ENCODE peak calls at places on chromosome 17, in eight cellular contexts. One of them, this sample, is unnamed.

GRCh38 chr17:14245629-14246028 is 9.0 kb upstream of the CDRT15 start:
- DNase-seq in left ventricle myocardium inferior: no peak
- DNase-seq in dorsolateral prefrontal cortex: no peak
- DNase-seq in brain microvascular endothelial cell: no peak
- DNase-seq in HFF-Myc: no peak
- DNase-seq in fibroblast of mammary gland: no peak
- DNase-seq in fibroblast of pulmonary artery: no peak
- DNase-seq in fibroblast of lung: no peak
- DNase-seq in this sample: no peak

GRCh38 chr17:72357764-72358365 is 237.0 kb downstream of the SOX9 start:
- DNase-seq in HFF-Myc: no peak
- DNase-seq in dorsolateral prefrontal cortex: no peak
- DNase-seq in fibroblast of pulmonary artery: no peak
- DNase-seq in left ventricle myocardium inferior: no peak
- DNase-seq in fibroblast of lung: peak
- DNase-seq in fibroblast of mammary gland: no peak
- DNase-seq in brain microvascular endothelial cell: no peak
- DNase-seq in this sample: no peak

GRCh38 chr17:45414997-45415881 is 17.4 kb downstream of the ARHGAP27 start:
- DNase-seq in brain microvascular endothelial cell: no peak
- DNase-seq in left ventricle myocardium inferior: no peak
- DNase-seq in fibroblast of lung: no peak
- DNase-seq in HFF-Myc: no peak
- DNase-seq in fibroblast of mammary gland: no peak
- DNase-seq in fibroblast of pulmonary artery: no peak
- DNase-seq in dorsolateral prefrontal cortex: no peak
- DNase-seq in this sample: no peak

GRCh38 chr17:78365561-78366108 is 5.8 kb upstream of the SOCS3 start:
- DNase-seq in dorsolateral prefrontal cortex: no peak
- DNase-seq in left ventricle myocardium inferior: no peak
- DNase-seq in HFF-Myc: no peak
- DNase-seq in fibroblast of mammary gland: no peak
- DNase-seq in fibroblast of pulmonary artery: no peak
- DNase-seq in fibroblast of lung: peak
- DNase-seq in brain microvascular endothelial cell: no peak
- DNase-seq in this sample: peak

GRCh38 chr17:49523706-49524472 is 28.8 kb downstream of the NGFR start:
- DNase-seq in fibroblast of mammary gland: peak
- DNase-seq in HFF-Myc: no peak
- DNase-seq in dorsolateral prefrontal cortex: no peak
- DNase-seq in fibroblast of pulmonary artery: no peak
- DNase-seq in brain microvascular endothelial cell: no peak
- DNase-seq in fibroblast of lung: no peak
- DNase-seq in left ventricle myocardium inferior: no peak
- DNase-seq in this sample: no peak

GRCh38 chr17:17346428-17347233 is 43.5 kb downstream of the NT5M start:
- DNase-seq in fibroblast of pulmonary artery: no peak
- DNase-seq in HFF-Myc: no peak
- DNase-seq in fibroblast of mammary gland: no peak
- DNase-seq in left ventricle myocardium inferior: no peak
- DNase-seq in fibroblast of lung: no peak
- DNase-seq in dorsolateral prefrontal cortex: no peak
- DNase-seq in brain microvascular endothelial cell: no peak
- DNase-seq in this sample: no peak

GRCh38 chr17:68418876-68419275 is 38.4 kb downstream of the WIPI1 start:
- DNase-seq in fibroblast of mammary gland: no peak
- DNase-seq in left ventricle myocardium inferior: no peak
- DNase-seq in fibroblast of lung: peak
- DNase-seq in fibroblast of pulmonary artery: peak
- DNase-seq in brain microvascular endothelial cell: no peak
- DNase-seq in HFF-Myc: no peak
- DNase-seq in dorsolateral prefrontal cortex: no peak
- DNase-seq in this sample: no peak

GRCh38 chr17:56624947-56625346 is 31.4 kb downstream of the NOG start:
- DNase-seq in fibroblast of lung: no peak
- DNase-seq in HFF-Myc: no peak
- DNase-seq in fibroblast of pulmonary artery: no peak
- DNase-seq in left ventricle myocardium inferior: no peak
- DNase-seq in dorsolateral prefrontal cortex: no peak
- DNase-seq in brain microvascular endothelial cell: no peak
- DNase-seq in fibroblast of mammary gland: no peak
- DNase-seq in this sample: no peak

GRCh38 chr17:78923660-78924453 is 1.3 kb downstream of the TIMP2 start:
- DNase-seq in dorsolateral prefrontal cortex: no peak
- DNase-seq in left ventricle myocardium inferior: peak
- DNase-seq in fibroblast of lung: no peak
- DNase-seq in fibroblast of mammary gland: no peak
- DNase-seq in HFF-Myc: no peak
- DNase-seq in brain microvascular endothelial cell: no peak
- DNase-seq in fibroblast of pulmonary artery: no peak
- DNase-seq in this sample: no peak

GRCh38 chr17:46742539-46743270 is 75.8 kb downstream of the WNT3 start:
- DNase-seq in fibroblast of mammary gland: peak
- DNase-seq in fibroblast of pulmonary artery: peak
- DNase-seq in left ventricle myocardium inferior: no peak
- DNase-seq in dorsolateral prefrontal cortex: no peak
- DNase-seq in HFF-Myc: peak
- DNase-seq in fibroblast of lung: peak
- DNase-seq in brain microvascular endothelial cell: peak
- DNase-seq in this sample: peak

GRCh38 chr17:17834974-17835373 is 1.8 kb downstream of the SREBF1 start:
- DNase-seq in fibroblast of pulmonary artery: no peak
- DNase-seq in HFF-Myc: no peak
- DNase-seq in fibroblast of mammary gland: no peak
- DNase-seq in left ventricle myocardium inferior: no peak
- DNase-seq in brain microvascular endothelial cell: no peak
- DNase-seq in dorsolateral prefrontal cortex: no peak
- DNase-seq in fibroblast of lung: no peak
- DNase-seq in this sample: no peak

GRCh38 chr17:1038459-1039118 is 41.7 kb downstream of the TIMM22 start:
- DNase-seq in left ventricle myocardium inferior: no peak
- DNase-seq in brain microvascular endothelial cell: no peak
- DNase-seq in dorsolateral prefrontal cortex: no peak
- DNase-seq in fibroblast of lung: no peak
- DNase-seq in HFF-Myc: no peak
- DNase-seq in fibroblast of pulmonary artery: no peak
- DNase-seq in fibroblast of mammary gland: no peak
- DNase-seq in this sample: no peak

DNA sequence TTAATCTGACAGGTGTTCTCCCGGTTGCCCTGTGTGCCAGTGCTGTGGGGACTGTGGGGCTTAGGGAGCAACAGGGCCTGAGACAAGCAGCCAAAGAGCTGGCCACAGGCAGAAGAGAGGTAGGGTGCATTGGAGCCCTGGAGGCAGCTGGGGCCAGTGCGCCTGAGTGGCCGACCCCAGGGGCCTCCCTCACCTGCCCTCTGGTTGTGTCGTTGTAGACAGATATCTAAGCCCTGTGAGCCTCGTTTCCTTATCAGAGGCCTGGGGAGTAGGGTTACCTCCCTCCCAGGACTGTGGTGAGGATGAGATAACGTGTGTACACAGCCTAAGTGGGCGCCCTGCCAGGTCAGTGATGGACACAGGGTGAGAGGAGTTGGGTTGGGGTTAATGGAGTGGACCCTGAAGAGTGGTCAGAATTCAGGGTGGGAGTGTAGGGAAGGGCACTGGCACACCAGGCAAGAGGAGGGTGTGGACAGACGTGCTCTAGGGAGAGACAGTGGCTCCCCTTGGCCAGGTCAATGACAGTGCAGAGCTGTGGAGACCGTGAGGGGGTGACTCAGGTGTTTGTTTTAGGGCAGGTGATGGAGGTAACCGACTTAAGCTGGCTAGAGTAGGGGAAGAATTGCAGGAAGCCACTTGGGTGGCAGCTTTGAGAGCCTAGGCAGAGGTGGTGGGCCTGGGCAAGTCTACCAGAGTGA is 3.4 kb downstream of the NARF start:
- DNase-seq in fibroblast of pulmonary artery: no peak
- DNase-seq in fibroblast of mammary gland: no peak
- DNase-seq in brain microvascular endothelial cell: no peak
- DNase-seq in fibroblast of lung: no peak
- DNase-seq in HFF-Myc: no peak
- DNase-seq in left ventricle myocardium inferior: no peak
- DNase-seq in dorsolateral prefrontal cortex: no peak
- DNase-seq in this sample: no peak
- TF ChIP-seq CTCF in fibroblast of pulmonary artery: no peak
- TF ChIP-seq CTCF in fibroblast of mammary gland: no peak
- TF ChIP-seq CTCF in brain microvascular endothelial cell: no peak
- TF ChIP-seq CTCF in fibroblast of lung: no peak
- TF ChIP-seq CTCF in HFF-Myc: no peak
- TF ChIP-seq CTCF in left ventricle myocardium inferior: no peak
- TF ChIP-seq CTCF in dorsolateral prefrontal cortex: no peak
- TF ChIP-seq CTCF in this sample: no peak

GRCh38 chr17:80492343-80493136 is 16.1 kb upstream of the NPTX1 start:
- DNase-seq in dorsolateral prefrontal cortex: no peak
- DNase-seq in left ventricle myocardium inferior: no peak
- DNase-seq in HFF-Myc: no peak
- DNase-seq in fibroblast of mammary gland: no peak
- DNase-seq in brain microvascular endothelial cell: no peak
- DNase-seq in fibroblast of pulmonary artery: no peak
- DNase-seq in fibroblast of lung: no peak
- DNase-seq in this sample: no peak
- H3K4me3 ChIP-seq in dorsolateral prefrontal cortex: peak
- H3K4me3 ChIP-seq in left ventricle myocardium inferior: no peak
- H3K4me3 ChIP-seq in HFF-Myc: no peak
- H3K4me3 ChIP-seq in fibroblast of mammary gland: no peak
- H3K4me3 ChIP-seq in brain microvascular endothelial cell: no peak
- H3K4me3 ChIP-seq in fibroblast of pulmonary artery: no peak
- H3K4me3 ChIP-seq in fibroblast of lung: no peak
- H3K4me3 ChIP-seq in this sample: no peak

GRCh38 chr17:44113382-44113781 is 10.1 kb downstream of the HDAC5 start:
- DNase-seq in HFF-Myc: no peak
- DNase-seq in fibroblast of mammary gland: no peak
- DNase-seq in fibroblast of lung: no peak
- DNase-seq in fibroblast of pulmonary artery: no peak
- DNase-seq in left ventricle myocardium inferior: no peak
- DNase-seq in brain microvascular endothelial cell: no peak
- DNase-seq in dorsolateral prefrontal cortex: no peak
- DNase-seq in this sample: no peak

GRCh38 chr17:44118427-44119050 is 4.9 kb downstream of the HDAC5 start:
- DNase-seq in brain microvascular endothelial cell: no peak
- DNase-seq in fibroblast of mammary gland: no peak
- DNase-seq in HFF-Myc: no peak
- DNase-seq in left ventricle myocardium inferior: no peak
- DNase-seq in dorsolateral prefrontal cortex: no peak
- DNase-seq in fibroblast of pulmonary artery: no peak
- DNase-seq in fibroblast of lung: no peak
- DNase-seq in this sample: no peak

GRCh38 chr17:44113868-44114840 is 9.3 kb downstream of the HDAC5 start:
- DNase-seq in fibroblast of pulmonary artery: no peak
- DNase-seq in HFF-Myc: no peak
- DNase-seq in fibroblast of mammary gland: no peak
- DNase-seq in dorsolateral prefrontal cortex: no peak
- DNase-seq in fibroblast of lung: no peak
- DNase-seq in brain microvascular endothelial cell: no peak
- DNase-seq in left ventricle myocardium inferior: no peak
- DNase-seq in this sample: no peak

GRCh38 chr17:44117351-44117750 is 6.1 kb downstream of the HDAC5 start:
- DNase-seq in brain microvascular endothelial cell: no peak
- DNase-seq in fibroblast of lung: no peak
- DNase-seq in dorsolateral prefrontal cortex: no peak
- DNase-seq in fibroblast of mammary gland: no peak
- DNase-seq in fibroblast of pulmonary artery: no peak
- DNase-seq in left ventricle myocardium inferior: no peak
- DNase-seq in HFF-Myc: no peak
- DNase-seq in this sample: no peak

DNA sequence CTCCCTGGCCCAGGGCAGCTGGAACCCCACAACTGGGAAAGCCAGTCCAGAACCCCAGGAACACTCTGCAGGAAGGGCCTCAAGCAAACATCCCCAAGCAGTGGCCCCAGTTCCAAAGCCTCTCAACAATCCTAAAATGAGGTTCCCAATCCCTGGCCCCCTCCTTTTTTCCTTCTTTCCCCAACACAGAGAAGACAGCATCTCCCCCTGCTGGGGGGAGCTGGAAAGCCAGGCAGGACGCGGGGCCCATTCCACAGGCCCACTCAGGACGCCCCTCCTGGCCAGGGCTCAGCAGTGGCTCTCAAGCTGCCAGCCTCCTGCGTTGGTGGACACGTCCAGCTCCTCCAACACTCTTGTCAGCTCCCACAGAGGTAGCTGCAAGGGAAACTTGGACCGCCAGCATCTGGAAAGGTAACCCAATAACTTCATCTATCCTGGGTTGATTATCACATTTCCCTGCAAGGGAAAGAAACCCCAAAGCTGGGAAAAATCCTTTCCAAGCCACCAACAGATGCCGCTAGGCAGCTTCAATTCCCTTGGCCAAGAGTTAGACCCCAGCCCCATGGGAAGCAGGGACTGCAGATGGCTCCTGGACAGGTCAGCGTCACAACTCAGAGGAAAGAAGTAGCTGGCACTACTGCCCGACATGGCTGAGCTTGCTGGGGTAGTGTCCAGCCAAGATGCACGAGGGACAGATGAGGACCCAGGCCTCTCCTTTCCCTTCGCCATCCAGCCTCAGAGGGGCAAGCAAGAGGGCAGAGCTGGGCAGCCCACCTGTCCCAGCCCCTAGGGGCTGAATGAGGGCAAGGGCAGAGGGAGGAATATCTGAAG is 7.6 kb downstream of the HDAC5 start:
- DNase-seq in dorsolateral prefrontal cortex: no peak
- DNase-seq in fibroblast of lung: peak
- DNase-seq in fibroblast of mammary gland: peak
- DNase-seq in fibroblast of pulmonary artery: peak
- DNase-seq in brain microvascular endothelial cell: no peak
- DNase-seq in HFF-Myc: no peak
- DNase-seq in left ventricle myocardium inferior: no peak
- DNase-seq in this sample: peak
- TF ChIP-seq CTCF in dorsolateral prefrontal cortex: peak
- TF ChIP-seq CTCF in fibroblast of lung: peak
- TF ChIP-seq CTCF in fibroblast of mammary gland: peak
- TF ChIP-seq CTCF in fibroblast of pulmonary artery: peak
- TF ChIP-seq CTCF in brain microvascular endothelial cell: peak
- TF ChIP-seq CTCF in HFF-Myc: peak
- TF ChIP-seq CTCF in left ventricle myocardium inferior: peak
- TF ChIP-seq CTCF in this sample: peak

DNA sequence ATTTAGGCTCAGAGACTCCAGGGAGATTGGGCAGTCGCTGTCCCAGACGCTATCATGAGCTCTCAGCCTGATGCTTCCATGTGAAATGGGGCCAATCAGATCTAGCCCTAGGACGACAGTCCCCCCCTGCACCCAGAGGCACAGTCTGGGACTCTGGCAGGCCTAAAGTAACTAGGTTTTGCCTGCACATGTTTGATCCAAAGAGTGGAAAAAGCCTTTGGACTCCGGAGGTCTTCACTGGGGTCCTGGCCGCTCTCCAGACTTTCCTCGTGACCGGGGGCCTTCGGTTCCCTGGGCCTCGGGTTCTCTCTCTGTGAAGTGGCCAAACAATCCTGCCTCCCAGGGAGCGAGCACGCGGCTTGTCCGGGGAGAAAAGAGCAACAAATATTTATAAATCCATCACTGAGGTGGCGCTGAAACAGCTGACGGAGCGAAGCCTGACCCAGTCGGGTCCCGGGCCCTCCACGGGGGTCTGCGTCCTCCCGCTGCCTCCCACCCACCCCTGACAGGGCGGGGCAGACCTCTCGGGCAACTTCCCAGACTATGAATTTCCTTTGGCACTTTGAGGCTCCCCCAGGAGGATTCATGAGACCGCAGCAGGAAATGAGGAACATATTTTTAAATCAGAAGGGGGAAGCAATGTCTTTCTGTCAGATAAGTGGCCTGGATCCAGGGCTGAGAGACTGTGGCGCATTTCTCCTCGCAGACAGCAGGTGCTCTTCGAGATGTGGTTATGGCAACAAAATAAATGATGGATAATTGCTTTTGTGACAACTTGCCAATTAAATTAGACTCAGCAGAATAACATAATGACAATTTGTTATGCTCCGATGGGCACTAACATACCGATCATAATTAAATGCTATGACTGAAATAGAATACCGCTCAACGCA is 38.9 kb downstream of the MRPS23 start:
- DNase-seq in fibroblast of pulmonary artery: peak
- DNase-seq in left ventricle myocardium inferior: peak
- DNase-seq in fibroblast of lung: peak
- DNase-seq in fibroblast of mammary gland: peak
- DNase-seq in dorsolateral prefrontal cortex: no peak
- DNase-seq in brain microvascular endothelial cell: peak
- DNase-seq in HFF-Myc: peak
- DNase-seq in this sample: peak
- H3K4me3 ChIP-seq in fibroblast of pulmonary artery: no peak
- H3K4me3 ChIP-seq in left ventricle myocardium inferior: peak
- H3K4me3 ChIP-seq in fibroblast of lung: peak
- H3K4me3 ChIP-seq in fibroblast of mammary gland: no peak
- H3K4me3 ChIP-seq in dorsolateral prefrontal cortex: peak
- H3K4me3 ChIP-seq in brain microvascular endothelial cell: peak
- H3K4me3 ChIP-seq in HFF-Myc: peak
- H3K4me3 ChIP-seq in this sample: no peak

This sample was measured in astrocyte of the spinal cord.